ENCODE peak calls at places on chromosomes 4 and X, in seven cellular contexts. One of them, this sample, is unnamed. For H3K4me1, the result is how much of the 10 kb centered on the place peaks cover.

GRCh38 chr4:4780634-4781287 is 78.7 kb upstream of the MSX1 start:
- DNase-seq in A549: no peak
- DNase-seq in fibroblast of lung: peak
- DNase-seq in psoas muscle: no peak
- DNase-seq in HCT116: no peak
- DNase-seq in left lung: no peak
- DNase-seq in cardiac muscle cell: no peak
- DNase-seq in this sample: no peak

GRCh38 chr4:1939664-1940509 is 68.7 kb downstream of the NSD2 start:
- DNase-seq in A549: no peak
- DNase-seq in fibroblast of lung: peak
- DNase-seq in psoas muscle: no peak
- DNase-seq in HCT116: peak
- DNase-seq in left lung: no peak
- DNase-seq in cardiac muscle cell: no peak
- DNase-seq in this sample: peak

GRCh38 chr4:104129243-104129642 is 365.5 kb downstream of the CXXC4 start:
- DNase-seq in A549: no peak
- DNase-seq in fibroblast of lung: no peak
- DNase-seq in psoas muscle: no peak
- DNase-seq in HCT116: no peak
- DNase-seq in left lung: no peak
- DNase-seq in cardiac muscle cell: no peak
- DNase-seq in this sample: no peak

GRCh38 chr4:61507091-61507490 is 307.0 kb downstream of the ADGRL3 start:
- DNase-seq in A549: no peak
- DNase-seq in fibroblast of lung: peak
- DNase-seq in psoas muscle: no peak
- DNase-seq in HCT116: no peak
- DNase-seq in left lung: no peak
- DNase-seq in cardiac muscle cell: no peak
- DNase-seq in this sample: no peak

GRCh38 chrX:42290608-42291007 is 367.3 kb upstream of the CASK start:
- DNase-seq in A549: no peak
- DNase-seq in fibroblast of lung: no peak
- DNase-seq in psoas muscle: no peak
- DNase-seq in HCT116: peak
- DNase-seq in left lung: no peak
- DNase-seq in cardiac muscle cell: no peak
- DNase-seq in this sample: no peak

GRCh38 chr4:83267121-83267834 is 17.3 kb downstream of the COQ2 start:
- DNase-seq in A549: peak
- DNase-seq in fibroblast of lung: peak
- DNase-seq in psoas muscle: peak
- DNase-seq in HCT116: no peak
- DNase-seq in left lung: no peak
- DNase-seq in cardiac muscle cell: no peak
- DNase-seq in this sample: no peak

GRCh38 chrX:72635930-72636329 is 63.3 kb upstream of the HDAC8 start:
- DNase-seq in A549: no peak
- DNase-seq in fibroblast of lung: no peak
- DNase-seq in psoas muscle: no peak
- DNase-seq in HCT116: no peak
- DNase-seq in left lung: no peak
- DNase-seq in cardiac muscle cell: no peak
- DNase-seq in this sample: no peak

GRCh38 chrX:1554469-1555210 is 17.7 kb upstream of the P2RY8 start:
- DNase-seq in A549: no peak
- DNase-seq in fibroblast of lung: no peak
- DNase-seq in psoas muscle: no peak
- DNase-seq in HCT116: no peak
- DNase-seq in left lung: no peak
- DNase-seq in cardiac muscle cell: no peak
- DNase-seq in this sample: no peak

GRCh38 chrX:66635360-66635759 is 3.5 kb downstream of the EDA2R start:
- DNase-seq in A549: no peak
- DNase-seq in fibroblast of lung: peak
- DNase-seq in psoas muscle: no peak
- DNase-seq in HCT116: no peak
- DNase-seq in left lung: no peak
- DNase-seq in cardiac muscle cell: no peak
- DNase-seq in this sample: no peak

GRCh38 chr4:151666501-151666900 is 94.3 kb downstream of the GATB start:
- DNase-seq in A549: no peak
- DNase-seq in fibroblast of lung: no peak
- DNase-seq in psoas muscle: no peak
- DNase-seq in HCT116: no peak
- DNase-seq in left lung: no peak
- DNase-seq in cardiac muscle cell: no peak
- DNase-seq in this sample: no peak

GRCh38 chr4:151667025-151667424 is 93.8 kb downstream of the GATB start:
- DNase-seq in A549: no peak
- DNase-seq in fibroblast of lung: no peak
- DNase-seq in psoas muscle: no peak
- DNase-seq in HCT116: no peak
- DNase-seq in left lung: no peak
- DNase-seq in cardiac muscle cell: no peak
- DNase-seq in this sample: no peak

GRCh38 chr4:151664289-151664688 is 96.5 kb downstream of the GATB start:
- DNase-seq in A549: no peak
- DNase-seq in fibroblast of lung: no peak
- DNase-seq in psoas muscle: no peak
- DNase-seq in HCT116: no peak
- DNase-seq in left lung: no peak
- DNase-seq in cardiac muscle cell: no peak
- DNase-seq in this sample: no peak

GRCh38 chr4:151665442-151666127 is 95.2 kb downstream of the GATB start:
- DNase-seq in A549: no peak
- DNase-seq in fibroblast of lung: no peak
- DNase-seq in psoas muscle: no peak
- DNase-seq in HCT116: no peak
- DNase-seq in left lung: no peak
- DNase-seq in cardiac muscle cell: no peak
- DNase-seq in this sample: no peak

DNA sequence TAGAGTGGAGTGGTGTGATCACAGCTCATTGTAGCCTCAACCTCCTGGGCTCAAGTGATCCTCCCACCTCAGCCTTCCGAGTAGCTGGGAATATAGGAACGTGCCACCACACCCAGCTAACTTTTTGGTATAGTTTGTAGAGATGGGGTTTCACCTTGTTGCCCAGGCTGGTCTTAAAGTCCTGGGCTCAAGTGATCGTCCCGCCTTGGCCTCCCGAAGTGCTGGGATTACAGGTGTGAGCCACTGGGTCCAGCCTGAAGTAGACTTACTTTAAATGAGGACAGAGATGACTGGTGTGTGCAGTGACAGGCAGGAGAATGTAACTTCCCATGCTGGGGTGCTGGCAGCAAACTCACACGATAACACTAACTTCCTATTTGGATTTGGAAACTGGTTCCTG is 95.8 kb downstream of the GATB start:
- DNase-seq in A549: no peak
- DNase-seq in fibroblast of lung: no peak
- DNase-seq in psoas muscle: no peak
- DNase-seq in HCT116: no peak
- DNase-seq in left lung: no peak
- DNase-seq in cardiac muscle cell: no peak
- DNase-seq in this sample: no peak
- H3K4me1 ChIP-seq in A549: under half
- H3K4me1 ChIP-seq in fibroblast of lung: under half
- H3K4me1 ChIP-seq in psoas muscle: half or more
- H3K4me1 ChIP-seq in HCT116: under half
- H3K4me1 ChIP-seq in left lung: under half
- H3K4me1 ChIP-seq in cardiac muscle cell: under half
- H3K4me1 ChIP-seq in this sample: under half

DNA sequence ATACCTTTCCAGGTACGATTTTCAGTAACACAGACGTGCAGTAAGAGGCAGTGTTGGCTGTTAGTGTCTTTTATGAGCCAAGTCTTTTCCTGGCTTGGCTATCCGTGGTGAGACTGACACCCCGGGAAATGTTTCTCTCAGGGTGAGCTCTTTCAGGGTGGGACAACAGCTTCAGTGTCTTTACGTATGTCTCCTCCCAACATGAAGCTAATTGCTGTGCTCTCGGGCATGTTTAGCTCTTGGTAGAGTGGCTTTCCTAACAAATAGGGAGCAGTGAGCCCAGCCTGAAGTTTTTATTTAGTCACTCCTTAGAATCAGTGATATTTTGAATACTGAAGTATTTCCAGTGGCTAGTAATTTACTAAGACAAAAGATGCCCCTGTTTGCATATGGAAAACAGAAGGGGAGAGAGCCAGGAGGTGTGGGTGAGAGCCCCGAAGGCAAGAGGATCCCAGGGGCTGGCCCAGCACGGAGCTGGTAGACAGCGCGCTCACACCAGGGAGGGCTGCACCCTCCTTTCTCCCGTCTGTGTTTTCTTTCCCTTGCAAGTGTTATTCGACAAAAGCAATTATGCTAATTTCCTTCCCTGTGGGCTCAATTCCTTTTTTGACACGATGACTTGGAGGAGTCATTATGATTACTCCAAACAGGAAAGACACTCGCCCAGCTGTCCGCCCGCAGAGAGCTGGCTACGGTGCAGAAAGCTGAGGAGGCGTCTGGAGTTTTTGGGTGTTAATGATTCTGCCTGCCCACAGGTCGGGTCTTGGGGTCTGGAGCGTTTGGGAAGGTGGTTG is 47.7 kb downstream of the PDGFRA start:
- DNase-seq in A549: no peak
- DNase-seq in fibroblast of lung: peak
- DNase-seq in psoas muscle: no peak
- DNase-seq in HCT116: no peak
- DNase-seq in left lung: no peak
- DNase-seq in cardiac muscle cell: no peak
- DNase-seq in this sample: no peak
- H3K4me3 ChIP-seq in A549: no peak
- H3K4me3 ChIP-seq in fibroblast of lung: no peak
- H3K4me3 ChIP-seq in psoas muscle: no peak
- H3K4me3 ChIP-seq in HCT116: no peak
- H3K4me3 ChIP-seq in left lung: no peak
- H3K4me3 ChIP-seq in cardiac muscle cell: no peak
- H3K4me3 ChIP-seq in this sample: no peak

GRCh38 chr4:153113838-153114105 is 90.5 kb upstream of the TRIM2 start:
- DNase-seq in A549: no peak
- DNase-seq in fibroblast of lung: no peak
- DNase-seq in psoas muscle: no peak
- DNase-seq in HCT116: no peak
- DNase-seq in left lung: no peak
- DNase-seq in cardiac muscle cell: no peak
- DNase-seq in this sample: no peak
- H3K4me1 ChIP-seq in A549: under half
- H3K4me1 ChIP-seq in fibroblast of lung: under half
- H3K4me1 ChIP-seq in psoas muscle: under half
- H3K4me1 ChIP-seq in HCT116: under half
- H3K4me1 ChIP-seq in left lung: under half
- H3K4me1 ChIP-seq in cardiac muscle cell: under half
- H3K4me1 ChIP-seq in this sample: under half

GRCh38 chr4:52712991-52713275 is 38.3 kb downstream of the ERVMER34-1 start:
- DNase-seq in A549: no peak
- DNase-seq in fibroblast of lung: no peak
- DNase-seq in psoas muscle: no peak
- DNase-seq in HCT116: no peak
- DNase-seq in left lung: no peak
- DNase-seq in cardiac muscle cell: no peak
- DNase-seq in this sample: no peak

GRCh38 chr4:52709155-52709554 is 42.1 kb downstream of the ERVMER34-1 start:
- DNase-seq in A549: no peak
- DNase-seq in fibroblast of lung: no peak
- DNase-seq in psoas muscle: no peak
- DNase-seq in HCT116: no peak
- DNase-seq in left lung: no peak
- DNase-seq in cardiac muscle cell: no peak
- DNase-seq in this sample: no peak

GRCh38 chr4:52712172-52712990 is 38.8 kb downstream of the ERVMER34-1 start:
- DNase-seq in A549: peak
- DNase-seq in fibroblast of lung: peak
- DNase-seq in psoas muscle: peak
- DNase-seq in HCT116: peak
- DNase-seq in left lung: peak
- DNase-seq in cardiac muscle cell: peak
- DNase-seq in this sample: peak

GRCh38 chr4:52711834-52712171 is 39.4 kb downstream of the ERVMER34-1 start:
- DNase-seq in A549: no peak
- DNase-seq in fibroblast of lung: peak
- DNase-seq in psoas muscle: no peak
- DNase-seq in HCT116: no peak
- DNase-seq in left lung: no peak
- DNase-seq in cardiac muscle cell: no peak
- DNase-seq in this sample: no peak

GRCh38 chr4:52711271-52711670 is 40.0 kb downstream of the ERVMER34-1 start:
- DNase-seq in A549: no peak
- DNase-seq in fibroblast of lung: no peak
- DNase-seq in psoas muscle: no peak
- DNase-seq in HCT116: no peak
- DNase-seq in left lung: no peak
- DNase-seq in cardiac muscle cell: no peak
- DNase-seq in this sample: no peak
- H3K4me3 ChIP-seq in A549: peak
- H3K4me3 ChIP-seq in fibroblast of lung: no peak
- H3K4me3 ChIP-seq in psoas muscle: no peak
- H3K4me3 ChIP-seq in HCT116: peak
- H3K4me3 ChIP-seq in left lung: no peak
- H3K4me3 ChIP-seq in cardiac muscle cell: no peak
- H3K4me3 ChIP-seq in this sample: no peak

DNA sequence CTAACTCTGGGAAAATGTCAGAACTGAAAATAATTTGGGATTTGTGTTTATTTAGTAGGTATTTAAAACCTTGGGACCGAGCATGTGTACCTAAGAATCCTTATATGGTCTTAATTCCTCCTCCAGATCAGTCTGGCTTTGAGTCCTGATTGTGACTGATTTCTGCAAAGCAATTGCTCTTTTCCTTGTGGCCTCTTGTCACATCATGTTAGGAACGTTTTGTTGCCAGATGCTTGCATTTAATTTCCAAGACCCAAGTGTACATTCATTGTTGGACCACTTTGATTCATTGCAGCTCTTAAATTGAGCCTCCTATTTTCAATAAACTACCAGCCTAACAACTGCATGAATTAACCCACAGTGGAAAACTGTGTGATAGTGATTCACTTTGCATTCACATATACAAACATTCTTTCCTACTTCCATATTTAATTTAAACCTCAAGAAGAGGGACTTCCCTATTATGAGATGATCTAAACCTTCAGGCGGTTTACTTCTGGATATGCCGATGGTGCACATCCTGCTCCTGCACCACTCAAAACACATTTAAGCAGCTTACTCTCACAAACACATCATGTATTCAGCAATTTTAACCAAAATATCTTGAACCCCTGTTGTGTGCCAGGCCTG is 118.4 kb downstream of the AFF1 start:
- DNase-seq in A549: no peak
- DNase-seq in fibroblast of lung: no peak
- DNase-seq in psoas muscle: no peak
- DNase-seq in HCT116: no peak
- DNase-seq in left lung: no peak
- DNase-seq in cardiac muscle cell: no peak
- DNase-seq in this sample: no peak
- H3K4me1 ChIP-seq in A549: under half
- H3K4me1 ChIP-seq in fibroblast of lung: under half
- H3K4me1 ChIP-seq in psoas muscle: half or more
- H3K4me1 ChIP-seq in HCT116: under half
- H3K4me1 ChIP-seq in left lung: half or more
- H3K4me1 ChIP-seq in cardiac muscle cell: under half
- H3K4me1 ChIP-seq in this sample: under half

This sample was measured in prostate gland.